ENCODE peak calls at places on chromosomes 12 and 14, in seven cellular contexts. One of them, this sample, is unnamed.

GRCh38 chr14:63134801-63135200 is 69.4 kb upstream of the RHOJ start:
- DNase-seq in HCT116: no peak
- DNase-seq in fibroblast of lung: peak
- DNase-seq in MM.1S: no peak
- DNase-seq in H1: no peak
- DNase-seq in mammary epithelial cell: no peak
- DNase-seq in A673: peak
- DNase-seq in this sample: no peak

GRCh38 chr12:94769040-94769420 is 118.7 kb upstream of the TMCC3 start:
- DNase-seq in mammary epithelial cell: no peak
- DNase-seq in MM.1S: no peak
- DNase-seq in HCT116: no peak
- DNase-seq in A673: no peak
- DNase-seq in fibroblast of lung: no peak
- DNase-seq in H1: no peak
- DNase-seq in this sample: no peak

GRCh38 chr12:102950107-102950949 is 7.1 kb upstream of the ASCL1 start:
- DNase-seq in A673: no peak
- DNase-seq in HCT116: no peak
- DNase-seq in MM.1S: no peak
- DNase-seq in mammary epithelial cell: no peak
- DNase-seq in H1: no peak
- DNase-seq in fibroblast of lung: no peak
- DNase-seq in this sample: peak

GRCh38 chr14:61876362-61877049 is 114.3 kb downstream of the SNAPC1 start:
- DNase-seq in mammary epithelial cell: no peak
- DNase-seq in H1: no peak
- DNase-seq in MM.1S: no peak
- DNase-seq in fibroblast of lung: no peak
- DNase-seq in A673: no peak
- DNase-seq in HCT116: no peak
- DNase-seq in this sample: no peak

GRCh38 chr14:89455412-89455811 is 38.4 kb upstream of the FOXN3 start:
- DNase-seq in HCT116: no peak
- DNase-seq in A673: no peak
- DNase-seq in H1: no peak
- DNase-seq in mammary epithelial cell: no peak
- DNase-seq in fibroblast of lung: no peak
- DNase-seq in MM.1S: no peak
- DNase-seq in this sample: no peak

GRCh38 chr12:109052415-109053323 is at the start of gene USP30:
- DNase-seq in mammary epithelial cell: peak
- DNase-seq in fibroblast of lung: peak
- DNase-seq in A673: peak
- DNase-seq in H1: peak
- DNase-seq in MM.1S: peak
- DNase-seq in HCT116: peak
- DNase-seq in this sample: peak

GRCh38 chr12:88834226-88834625 is 254.0 kb upstream of the KITLG start:
- DNase-seq in mammary epithelial cell: peak
- DNase-seq in MM.1S: no peak
- DNase-seq in A673: no peak
- DNase-seq in H1: no peak
- DNase-seq in HCT116: no peak
- DNase-seq in fibroblast of lung: no peak
- DNase-seq in this sample: no peak

GRCh38 chr12:32756476-32757158 is 920 bp upstream of the YARS2 start:
- DNase-seq in mammary epithelial cell: peak
- DNase-seq in HCT116: no peak
- DNase-seq in H1: no peak
- DNase-seq in fibroblast of lung: peak
- DNase-seq in MM.1S: no peak
- DNase-seq in A673: no peak
- DNase-seq in this sample: no peak

GRCh38 chr14:36660736-36661505 is 739 bp upstream of the PAX9 start:
- DNase-seq in H1: no peak
- DNase-seq in mammary epithelial cell: no peak
- DNase-seq in A673: no peak
- DNase-seq in MM.1S: peak
- DNase-seq in fibroblast of lung: no peak
- DNase-seq in HCT116: no peak
- DNase-seq in this sample: no peak
- TF ChIP-seq EZH2 in H1: peak
- TF ChIP-seq EZH2 in mammary epithelial cell: no peak
- TF ChIP-seq EZH2 in A673: no peak
- TF ChIP-seq EZH2 in MM.1S: no peak
- TF ChIP-seq EZH2 in fibroblast of lung: peak
- TF ChIP-seq EZH2 in HCT116: no peak
- TF ChIP-seq EZH2 in this sample: peak

DNA sequence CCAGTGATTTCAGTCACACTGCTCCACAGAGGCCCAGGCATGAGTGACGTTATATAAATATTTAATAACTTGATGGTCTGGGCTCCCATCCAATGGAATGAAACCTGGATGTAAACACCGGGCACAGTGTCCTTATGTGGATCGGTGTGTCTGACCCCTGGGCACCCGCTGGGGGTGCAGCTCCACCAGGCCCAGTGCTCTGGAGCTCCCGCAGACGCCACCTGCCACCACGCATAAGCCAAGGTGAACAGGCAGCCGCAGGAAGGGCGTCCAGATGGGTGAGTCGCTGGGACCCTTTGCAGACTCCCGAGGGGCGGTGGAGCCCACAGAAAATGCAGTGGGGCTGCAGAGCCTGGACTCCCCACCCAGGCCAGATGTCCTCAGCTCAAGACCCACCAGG is 121.6 kb downstream of the SCARB1 start:
- DNase-seq in MM.1S: no peak
- DNase-seq in H1: no peak
- DNase-seq in fibroblast of lung: no peak
- DNase-seq in HCT116: no peak
- DNase-seq in mammary epithelial cell: no peak
- DNase-seq in A673: no peak
- DNase-seq in this sample: no peak
- TF ChIP-seq EZH2 in MM.1S: no peak
- TF ChIP-seq EZH2 in H1: no peak
- TF ChIP-seq EZH2 in fibroblast of lung: no peak
- TF ChIP-seq EZH2 in HCT116: no peak
- TF ChIP-seq EZH2 in mammary epithelial cell: no peak
- TF ChIP-seq EZH2 in A673: no peak
- TF ChIP-seq EZH2 in this sample: no peak

GRCh38 chr12:130933269-130933995 is 20.3 kb upstream of the ADGRD1 start:
- DNase-seq in fibroblast of lung: no peak
- DNase-seq in H1: no peak
- DNase-seq in MM.1S: no peak
- DNase-seq in mammary epithelial cell: no peak
- DNase-seq in HCT116: no peak
- DNase-seq in A673: peak
- DNase-seq in this sample: no peak
- TF ChIP-seq EZH2 in fibroblast of lung: no peak
- TF ChIP-seq EZH2 in H1: no peak
- TF ChIP-seq EZH2 in MM.1S: no peak
- TF ChIP-seq EZH2 in mammary epithelial cell: no peak
- TF ChIP-seq EZH2 in HCT116: no peak
- TF ChIP-seq EZH2 in A673: no peak
- TF ChIP-seq EZH2 in this sample: no peak

GRCh38 chr12:47080725-47081502 is 1.2 kb upstream of the AMIGO2 start:
- DNase-seq in mammary epithelial cell: peak
- DNase-seq in HCT116: no peak
- DNase-seq in H1: no peak
- DNase-seq in A673: peak
- DNase-seq in fibroblast of lung: peak
- DNase-seq in MM.1S: no peak
- DNase-seq in this sample: no peak
- TF ChIP-seq EZH2 in mammary epithelial cell: no peak
- TF ChIP-seq EZH2 in HCT116: no peak
- TF ChIP-seq EZH2 in H1: no peak
- TF ChIP-seq EZH2 in A673: no peak
- TF ChIP-seq EZH2 in fibroblast of lung: no peak
- TF ChIP-seq EZH2 in MM.1S: no peak
- TF ChIP-seq EZH2 in this sample: no peak

GRCh38 chr14:60512952-60513554 is 4.1 kb downstream of the SIX6 start:
- DNase-seq in MM.1S: no peak
- DNase-seq in HCT116: no peak
- DNase-seq in A673: no peak
- DNase-seq in H1: no peak
- DNase-seq in mammary epithelial cell: no peak
- DNase-seq in fibroblast of lung: no peak
- DNase-seq in this sample: no peak

GRCh38 chr14:60510976-60511599 is 2.1 kb downstream of the SIX6 start:
- DNase-seq in H1: no peak
- DNase-seq in fibroblast of lung: no peak
- DNase-seq in mammary epithelial cell: no peak
- DNase-seq in MM.1S: no peak
- DNase-seq in HCT116: no peak
- DNase-seq in A673: no peak
- DNase-seq in this sample: no peak

GRCh38 chr14:60515244-60515695 is 6.3 kb downstream of the SIX6 start:
- DNase-seq in H1: no peak
- DNase-seq in fibroblast of lung: no peak
- DNase-seq in HCT116: no peak
- DNase-seq in A673: no peak
- DNase-seq in MM.1S: no peak
- DNase-seq in mammary epithelial cell: no peak
- DNase-seq in this sample: no peak

GRCh38 chr14:60514378-60515243 is 5.7 kb downstream of the SIX6 start:
- DNase-seq in H1: no peak
- DNase-seq in MM.1S: no peak
- DNase-seq in fibroblast of lung: no peak
- DNase-seq in A673: peak
- DNase-seq in mammary epithelial cell: no peak
- DNase-seq in HCT116: no peak
- DNase-seq in this sample: peak

GRCh38 chr14:60515696-60516284 is 6.8 kb downstream of the SIX6 start:
- DNase-seq in A673: no peak
- DNase-seq in MM.1S: no peak
- DNase-seq in H1: no peak
- DNase-seq in fibroblast of lung: no peak
- DNase-seq in HCT116: no peak
- DNase-seq in mammary epithelial cell: no peak
- DNase-seq in this sample: no peak
- TF ChIP-seq EZH2 in A673: no peak
- TF ChIP-seq EZH2 in MM.1S: no peak
- TF ChIP-seq EZH2 in H1: peak
- TF ChIP-seq EZH2 in fibroblast of lung: peak
- TF ChIP-seq EZH2 in HCT116: no peak
- TF ChIP-seq EZH2 in mammary epithelial cell: no peak
- TF ChIP-seq EZH2 in this sample: no peak

GRCh38 chr12:41188058-41188840 is at the start of gene PDZRN4:
- DNase-seq in fibroblast of lung: no peak
- DNase-seq in H1: no peak
- DNase-seq in HCT116: no peak
- DNase-seq in MM.1S: no peak
- DNase-seq in mammary epithelial cell: peak
- DNase-seq in A673: peak
- DNase-seq in this sample: no peak

GRCh38 chr12:41190360-41190759 is 2.2 kb downstream of the PDZRN4 start:
- DNase-seq in A673: peak
- DNase-seq in H1: no peak
- DNase-seq in mammary epithelial cell: no peak
- DNase-seq in HCT116: no peak
- DNase-seq in MM.1S: no peak
- DNase-seq in fibroblast of lung: no peak
- DNase-seq in this sample: peak

GRCh38 chr12:41185946-41186345 is 2.2 kb upstream of the PDZRN4 start:
- DNase-seq in mammary epithelial cell: no peak
- DNase-seq in HCT116: no peak
- DNase-seq in MM.1S: no peak
- DNase-seq in H1: no peak
- DNase-seq in fibroblast of lung: no peak
- DNase-seq in A673: no peak
- DNase-seq in this sample: no peak

GRCh38 chr12:41188841-41189394 is 798 bp downstream of the PDZRN4 start:
- DNase-seq in fibroblast of lung: no peak
- DNase-seq in MM.1S: no peak
- DNase-seq in A673: no peak
- DNase-seq in HCT116: no peak
- DNase-seq in H1: no peak
- DNase-seq in mammary epithelial cell: no peak
- DNase-seq in this sample: no peak

DNA sequence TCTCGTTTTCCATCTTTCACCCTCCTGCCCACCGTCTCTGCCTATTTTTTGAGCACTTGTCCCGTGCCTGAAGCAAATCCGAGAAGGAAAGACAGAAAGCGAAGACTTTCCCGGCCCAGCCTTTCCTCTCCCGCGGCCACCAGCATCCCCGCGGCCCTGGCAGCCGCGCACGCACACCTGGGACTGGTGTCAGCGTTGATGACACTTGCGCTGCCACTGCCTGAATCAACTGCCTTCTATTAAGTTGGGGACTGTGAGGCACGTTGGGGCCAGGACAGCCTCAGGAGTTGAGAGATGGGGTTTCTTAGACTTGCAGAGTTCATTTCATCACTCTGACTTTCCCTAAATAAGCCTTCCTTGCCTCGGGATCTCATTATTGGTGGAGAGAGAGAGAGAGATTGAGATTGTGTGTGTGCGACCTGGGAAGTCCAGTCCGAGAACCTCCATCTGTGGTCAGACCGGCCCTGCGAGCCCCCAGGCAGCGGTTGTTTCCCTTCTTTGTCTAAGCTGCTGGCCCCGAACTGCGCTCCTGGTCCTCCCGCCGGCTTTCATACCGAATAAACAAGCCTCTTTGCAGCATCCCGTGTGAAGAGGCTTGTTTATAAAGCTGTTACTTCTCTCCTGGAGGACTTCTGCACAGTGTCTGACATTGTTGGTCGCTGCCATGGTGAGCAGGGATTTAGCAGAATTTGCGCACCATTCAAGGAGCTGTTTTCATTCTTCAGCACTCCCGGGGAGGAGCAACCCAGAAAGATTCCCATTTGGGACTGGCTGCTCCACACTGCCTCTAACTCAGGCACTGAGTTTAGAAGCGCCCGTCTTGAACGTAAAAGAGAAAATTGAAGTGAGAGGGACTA is 1.5 kb downstream of the PDZRN4 start:
- DNase-seq in mammary epithelial cell: peak
- DNase-seq in A673: peak
- DNase-seq in HCT116: no peak
- DNase-seq in MM.1S: no peak
- DNase-seq in H1: no peak
- DNase-seq in fibroblast of lung: no peak
- DNase-seq in this sample: no peak
- TF ChIP-seq EZH2 in mammary epithelial cell: peak
- TF ChIP-seq EZH2 in A673: peak
- TF ChIP-seq EZH2 in HCT116: no peak
- TF ChIP-seq EZH2 in MM.1S: no peak
- TF ChIP-seq EZH2 in H1: peak
- TF ChIP-seq EZH2 in fibroblast of lung: peak
- TF ChIP-seq EZH2 in this sample: no peak

DNA sequence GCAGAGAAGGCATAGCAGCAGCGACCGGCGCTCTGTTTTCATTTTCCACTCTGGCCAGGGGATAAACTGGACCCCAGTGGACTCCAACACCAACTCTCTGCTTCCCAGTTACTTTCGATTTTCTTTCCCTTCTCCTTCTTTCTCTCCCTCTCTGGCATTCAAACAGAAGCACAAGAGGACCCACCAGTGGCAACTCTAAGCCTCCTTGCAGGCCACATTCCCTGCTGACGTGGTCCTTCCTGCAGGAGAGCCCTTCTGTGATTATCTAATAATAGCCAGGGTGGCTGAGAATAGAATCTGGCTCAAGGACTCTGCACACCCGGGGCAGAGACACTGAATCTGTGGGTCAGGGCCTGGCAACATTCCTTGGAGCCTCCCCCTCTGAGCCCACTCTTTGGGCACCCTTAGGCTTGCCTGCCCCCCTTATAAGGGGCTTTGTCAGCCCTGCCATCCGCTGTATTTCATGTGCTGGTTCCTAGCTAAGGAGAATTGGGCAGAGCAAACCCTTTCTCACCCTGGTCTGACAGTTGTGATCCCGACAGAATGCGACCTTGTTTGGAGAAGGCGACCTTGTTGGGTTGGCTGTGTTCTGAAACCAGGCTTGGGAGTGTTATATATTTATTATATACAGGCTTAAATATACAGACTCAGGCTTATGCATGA is 8.2 kb upstream of the HOXC6 start:
- DNase-seq in H1: no peak
- DNase-seq in A673: no peak
- DNase-seq in HCT116: no peak
- DNase-seq in MM.1S: no peak
- DNase-seq in fibroblast of lung: no peak
- DNase-seq in mammary epithelial cell: peak
- DNase-seq in this sample: no peak
- TF ChIP-seq EZH2 in H1: peak
- TF ChIP-seq EZH2 in A673: no peak
- TF ChIP-seq EZH2 in HCT116: no peak
- TF ChIP-seq EZH2 in MM.1S: no peak
- TF ChIP-seq EZH2 in fibroblast of lung: no peak
- TF ChIP-seq EZH2 in mammary epithelial cell: no peak
- TF ChIP-seq EZH2 in this sample: no peak